ENCODE peak calls at places on chromosomes 13 and 19, in four cellular contexts. Z is GM12878, G is HepG2, F is K562. D is an unnamed sample.

GRCh38 chr13:79654520-79654919 is 173.6 kb downstream of the NDFIP2 start:
- DNase-seq in G (no peak), Z (no peak), F (no peak), D (no peak)

GRCh38 chr19:58584498-58585441 is 11.6 kb upstream of the MZF1 start:
- DNase-seq in Z (no peak), G (no peak), F (peak; percentile 34), D (no peak)

GRCh38 chr19:5080030-5080644 is 111.2 kb downstream of the KDM4B start:
- DNase-seq in G (no peak), Z (no peak), F (no peak), D (no peak)

GRCh38 chr19:1214862-1215731 is 9.5 kb downstream of the STK11 start:
- DNase-seq in Z (no peak), F (no peak), G (no peak), D (no peak)

GRCh38 chr19:56309511-56310185 is 5.0 kb downstream of the ZSCAN5A start:
- DNase-seq in F (peak; percentile 80), G (peak; percentile 39), Z (no peak), D (no peak)

GRCh38 chr13:90415902-90416301 is 931.6 kb upstream of the MIR17HG start:
- DNase-seq in G (no peak), Z (no peak), F (no peak), D (no peak)

GRCh38 chr19:5137571-5138124 is 168.7 kb downstream of the KDM4B start:
- DNase-seq in Z (no peak), G (no peak), F (peak; percentile 34), D (no peak)

GRCh38 chr13:102317593-102317992 is 84.3 kb downstream of the FGF14 start:
- DNase-seq in G (no peak), Z (no peak), F (no peak), D (no peak)

GRCh38 chr19:53898680-53899341 is 10.3 kb upstream of the CACNG7 start:
- DNase-seq in Z (no peak), G (no peak), F (peak; percentile 96), D (no peak)

GRCh38 chr19:30516586-30516985 is 144.4 kb downstream of the ZNF536 start:
- DNase-seq in Z (no peak), G (no peak), F (no peak), D (no peak)

GRCh38 chr13:97810152-97810551 is 143.3 kb upstream of the IPO5 start:
- DNase-seq in G (peak; percentile 13), F (no peak), Z (no peak), D (no peak)

GRCh38 chr19:58338825-58339558 is 12.2 kb downstream of the ZSCAN22 start:
- DNase-seq in G (no peak), F (peak; percentile 37), Z (no peak), D (no peak)

GRCh38 chr19:4197625-4198466 is 15.4 kb downstream of the ANKRD24 start:
- DNase-seq in Z (no peak), F (peak; percentile 84), G (no peak), D (peak; percentile 55)

GRCh38 chr19:38228005-38228377 is 4.0 kb upstream of the DPF1 start:
- DNase-seq in G (no peak), F (no peak), Z (no peak), D (no peak)

GRCh38 chr19:16789238-16789637 is 40.0 kb upstream of the SIN3B start:
- DNase-seq in G (no peak), F (no peak), Z (no peak), D (no peak)

GRCh38 chr19:50723069-50723468 is at the start of gene CLEC11A:
- DNase-seq in G (no peak), F (no peak), Z (no peak), D (no peak)

GRCh38 chr19:1279782-1280341 is 4.5 kb downstream of the FAM174C start:
- DNase-seq in Z (no peak), F (peak; percentile 67), G (peak; percentile 68), D (no peak)

GRCh38 chr19:19406878-19407639 is 1.6 kb downstream of the GATAD2A start:
- DNase-seq in G (peak; percentile 42), Z (no peak), F (no peak), D (no peak)

DNA sequence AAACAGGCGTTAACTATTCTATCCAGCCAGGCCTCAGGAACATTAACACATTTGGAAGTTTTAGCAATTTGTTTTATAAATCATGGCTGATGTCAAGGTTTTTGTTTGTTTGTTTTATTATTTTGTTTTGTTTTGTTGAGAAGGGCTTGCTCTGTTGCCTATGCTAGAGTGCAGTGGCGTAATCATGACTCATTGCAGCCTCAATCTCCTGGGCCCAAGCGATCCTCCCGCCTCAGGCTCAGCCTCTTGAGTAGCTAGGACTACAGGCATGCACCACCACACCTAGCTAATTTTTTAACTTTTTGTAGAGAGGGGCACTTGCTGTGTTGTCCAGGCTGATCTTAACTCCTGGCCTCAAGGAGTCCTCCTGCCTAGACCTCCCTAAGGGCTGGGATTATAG is 28.3 kb downstream of the NUP58 start:
- DNase-seq in G (no peak), Z (no peak), F (no peak), D (no peak)
- TF ChIP-seq ESRRA in G (no peak), Z (no peak), F (no peak), D (no peak)

GRCh38 chr13:32911506-32911905 is 104.7 kb upstream of the KL start:
- DNase-seq in F (no peak), G (peak; percentile 36), Z (no peak), D (peak; percentile 57)

GRCh38 chr13:32917504-32917903 is 98.7 kb upstream of the KL start:
- DNase-seq in G (no peak), F (no peak), Z (peak; percentile 33), D (no peak)

GRCh38 chr13:32910530-32910929 is 105.7 kb upstream of the KL start:
- DNase-seq in G (no peak), F (no peak), Z (no peak), D (no peak)

GRCh38 chr13:32914686-32915085 is 101.5 kb upstream of the KL start:
- DNase-seq in F (no peak), G (no peak), Z (no peak), D (no peak)
- TF ChIP-seq BHLHE40 in F (no peak), G (no peak), Z (no peak), D (no peak)

GRCh38 chr13:29362849-29363604 is 232.5 kb downstream of the SLC7A1 start:
- DNase-seq in F (peak; percentile 48), Z (peak; percentile 13), G (peak; percentile 43), D (peak; percentile 41)

GRCh38 chr13:29359181-29359580 is 236.3 kb downstream of the SLC7A1 start:
- DNase-seq in G (no peak), Z (no peak), F (no peak), D (no peak)

DNA sequence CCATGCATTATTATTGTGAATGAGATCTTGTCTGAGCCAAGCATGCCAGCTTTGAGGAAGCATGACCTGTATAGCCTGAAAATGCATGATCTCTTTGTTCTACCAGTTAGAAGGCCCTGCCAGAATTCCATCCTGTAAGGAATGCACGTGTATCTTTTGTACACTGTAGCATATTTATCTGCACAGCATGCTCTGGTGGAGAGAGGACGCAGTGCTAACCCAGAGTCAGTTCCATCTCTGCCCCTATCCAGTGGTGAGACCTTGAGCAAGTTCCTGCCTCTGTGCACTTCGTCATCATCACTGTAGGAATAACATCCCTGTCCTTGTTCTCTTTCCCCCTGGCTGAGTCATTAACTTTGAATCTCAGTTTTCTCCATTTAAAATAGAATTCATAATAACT is 233.8 kb downstream of the SLC7A1 start:
- DNase-seq in Z (no peak), F (no peak), G (no peak), D (no peak)
- TF ChIP-seq ESRRA in Z (no peak), F (no peak), G (no peak), D (no peak)

GRCh38 chr19:12800873-12801465 is 631 bp downstream of the PRDX2 start:
- DNase-seq in F (peak; percentile 52), G (peak; percentile 27), Z (no peak), D (no peak)

GRCh38 chr19:12801466-12802266 is at the start of the genes PRDX2 and THSD8:
- DNase-seq in G (peak; percentile 53), Z (no peak), F (peak; percentile 90), D (no peak)

GRCh38 chr19:12802267-12803106 is 618 bp downstream of the THSD8 start:
- DNase-seq in G (no peak), F (peak; percentile 16), Z (no peak), D (no peak)

GRCh38 chr19:12800344-12800732 is 1.3 kb downstream of the PRDX2 start:
- DNase-seq in Z (no peak), F (peak; percentile 9), G (no peak), D (no peak)

DNA sequence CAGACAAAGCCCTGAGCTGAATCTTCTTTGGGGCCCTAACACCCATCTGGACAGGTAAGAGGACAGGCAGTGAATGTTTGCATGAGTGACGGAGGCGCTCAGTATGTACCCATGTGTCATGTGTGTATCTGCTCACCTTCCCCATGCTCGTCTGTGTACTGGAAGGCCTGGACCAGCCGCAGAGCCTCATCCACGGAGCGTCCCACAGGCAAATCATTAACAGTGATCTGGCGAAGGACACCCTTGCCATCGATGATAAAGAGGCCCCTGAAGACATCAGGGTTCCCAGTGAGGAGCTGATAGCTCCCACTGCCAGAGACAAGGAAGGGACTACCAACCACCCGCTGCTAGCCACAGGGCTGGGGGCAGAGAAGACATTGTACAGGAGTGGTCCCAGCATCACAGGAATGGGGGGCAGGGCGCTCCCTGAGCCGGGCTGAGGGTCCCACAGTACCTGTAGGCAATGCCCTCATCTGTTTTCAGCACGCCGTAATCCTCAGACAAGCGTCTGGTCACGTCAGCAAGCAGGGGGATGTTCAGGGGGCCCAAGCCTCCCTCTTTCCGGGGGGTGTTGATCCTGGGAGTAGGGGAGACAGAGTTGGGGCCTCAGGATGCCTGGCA is 1.8 kb downstream of the PRDX2 start:
- DNase-seq in G (no peak), Z (no peak), F (no peak), D (no peak)
- TF ChIP-seq BHLHE40 in G (no peak), Z (no peak), F (no peak), D (no peak)